ENCODE peak calls at places on chromosomes 7 and 10, in seven cellular contexts. One of them, this sample, is unnamed.
A peak's percentile ranks its signal among the peaks of the same experiment; 100 is the strongest.

GRCh38 chr7:79979437-79979836 is 155.2 kb upstream of the GNAI1 start:
- DNase-seq in AG08395: no peak
- DNase-seq in A172: no peak
- DNase-seq in adrenal gland: no peak
- DNase-seq in Right ventricle myocardium inferior: no peak
- DNase-seq in iris pigment epithelial cell: peak; percentile 94
- DNase-seq in T-helper 2 cell: no peak
- DNase-seq in this sample: no peak

GRCh38 chr7:22574756-22575517 is 74.9 kb upstream of the STEAP1B start:
- DNase-seq in AG08395: no peak
- DNase-seq in A172: no peak
- DNase-seq in adrenal gland: no peak
- DNase-seq in Right ventricle myocardium inferior: no peak
- DNase-seq in iris pigment epithelial cell: no peak
- DNase-seq in T-helper 2 cell: no peak
- DNase-seq in this sample: no peak

GRCh38 chr10:4177826-4178225 is 392.8 kb upstream of the KLF6 start:
- DNase-seq in AG08395: no peak
- DNase-seq in A172: no peak
- DNase-seq in adrenal gland: no peak
- DNase-seq in Right ventricle myocardium inferior: no peak
- DNase-seq in iris pigment epithelial cell: no peak
- DNase-seq in T-helper 2 cell: no peak
- DNase-seq in this sample: no peak

GRCh38 chr7:134470864-134471263 is 12.0 kb upstream of the AKR1B1 start:
- DNase-seq in AG08395: peak; percentile 23
- DNase-seq in A172: peak; percentile 76
- DNase-seq in adrenal gland: peak; percentile 57
- DNase-seq in Right ventricle myocardium inferior: no peak
- DNase-seq in iris pigment epithelial cell: peak; percentile 88
- DNase-seq in T-helper 2 cell: no peak
- DNase-seq in this sample: no peak

GRCh38 chr7:35366167-35367155 is 112.6 kb upstream of the TBX20 start:
- DNase-seq in AG08395: no peak
- DNase-seq in A172: no peak
- DNase-seq in adrenal gland: no peak
- DNase-seq in Right ventricle myocardium inferior: no peak
- DNase-seq in iris pigment epithelial cell: no peak
- DNase-seq in T-helper 2 cell: no peak
- DNase-seq in this sample: no peak

GRCh38 chr7:6106140-6106904 is 75.1 kb downstream of the ANKRD61 start:
- DNase-seq in AG08395: peak; percentile 2
- DNase-seq in A172: peak; percentile 46
- DNase-seq in adrenal gland: no peak
- DNase-seq in Right ventricle myocardium inferior: no peak
- DNase-seq in iris pigment epithelial cell: peak; percentile 55
- DNase-seq in T-helper 2 cell: peak; percentile 79
- DNase-seq in this sample: peak; percentile 32

GRCh38 chr7:102063736-102064135 is 222.9 kb upstream of the SH2B2 start:
- DNase-seq in AG08395: no peak
- DNase-seq in A172: peak; percentile 95
- DNase-seq in adrenal gland: no peak
- DNase-seq in Right ventricle myocardium inferior: no peak
- DNase-seq in iris pigment epithelial cell: peak; percentile 54
- DNase-seq in T-helper 2 cell: no peak
- DNase-seq in this sample: peak; percentile 86

GRCh38 chr10:57675125-57675524 is 592.6 kb downstream of the IPMK start:
- DNase-seq in AG08395: no peak
- DNase-seq in A172: no peak
- DNase-seq in adrenal gland: no peak
- DNase-seq in Right ventricle myocardium inferior: no peak
- DNase-seq in iris pigment epithelial cell: no peak
- DNase-seq in T-helper 2 cell: no peak
- DNase-seq in this sample: no peak

GRCh38 chr7:12315049-12315448 is 88.6 kb downstream of the VWDE start:
- DNase-seq in AG08395: no peak
- DNase-seq in A172: no peak
- DNase-seq in adrenal gland: no peak
- DNase-seq in Right ventricle myocardium inferior: no peak
- DNase-seq in iris pigment epithelial cell: peak; percentile 42
- DNase-seq in T-helper 2 cell: no peak
- DNase-seq in this sample: no peak

GRCh38 chr10:101453791-101454718 is 100.1 kb downstream of the BTRC start:
- DNase-seq in AG08395: no peak
- DNase-seq in A172: peak; percentile 47
- DNase-seq in adrenal gland: no peak
- DNase-seq in Right ventricle myocardium inferior: no peak
- DNase-seq in iris pigment epithelial cell: peak; percentile 55
- DNase-seq in T-helper 2 cell: peak; percentile 63
- DNase-seq in this sample: no peak

GRCh38 chr7:42831051-42831952 is 80.6 kb downstream of the C7orf25 start:
- DNase-seq in AG08395: peak; percentile 55
- DNase-seq in A172: peak; percentile 46
- DNase-seq in adrenal gland: peak; percentile 27
- DNase-seq in Right ventricle myocardium inferior: peak; percentile 50
- DNase-seq in iris pigment epithelial cell: peak; percentile 68
- DNase-seq in T-helper 2 cell: no peak
- DNase-seq in this sample: peak; percentile 41

GRCh38 chr10:63007112-63007511 is 126.0 kb upstream of the NRBF2 start:
- DNase-seq in AG08395: no peak
- DNase-seq in A172: no peak
- DNase-seq in adrenal gland: no peak
- DNase-seq in Right ventricle myocardium inferior: no peak
- DNase-seq in iris pigment epithelial cell: no peak
- DNase-seq in T-helper 2 cell: peak; percentile 88
- DNase-seq in this sample: no peak

GRCh38 chr10:92181575-92181974 is 109.3 kb downstream of the CPEB3 start:
- DNase-seq in AG08395: peak; percentile 2
- DNase-seq in A172: peak; percentile 2
- DNase-seq in adrenal gland: no peak
- DNase-seq in Right ventricle myocardium inferior: no peak
- DNase-seq in iris pigment epithelial cell: peak; percentile 12
- DNase-seq in T-helper 2 cell: no peak
- DNase-seq in this sample: no peak

GRCh38 chr7:17709127-17709526 is 231.2 kb downstream of the SNX13 start:
- DNase-seq in AG08395: no peak
- DNase-seq in A172: no peak
- DNase-seq in adrenal gland: no peak
- DNase-seq in Right ventricle myocardium inferior: no peak
- DNase-seq in iris pigment epithelial cell: no peak
- DNase-seq in T-helper 2 cell: no peak
- DNase-seq in this sample: no peak

GRCh38 chr10:124640538-124641231 is 103.5 kb downstream of the FAM53B start:
- DNase-seq in AG08395: no peak
- DNase-seq in A172: no peak
- DNase-seq in adrenal gland: no peak
- DNase-seq in Right ventricle myocardium inferior: peak; percentile 84
- DNase-seq in iris pigment epithelial cell: no peak
- DNase-seq in T-helper 2 cell: peak; percentile 17
- DNase-seq in this sample: no peak

GRCh38 chr10:4934391-4934987 is 28.7 kb upstream of the AKR1C1 start:
- DNase-seq in AG08395: no peak
- DNase-seq in A172: no peak
- DNase-seq in adrenal gland: no peak
- DNase-seq in Right ventricle myocardium inferior: no peak
- DNase-seq in iris pigment epithelial cell: no peak
- DNase-seq in T-helper 2 cell: no peak
- DNase-seq in this sample: no peak

GRCh38 chr7:30658471-30659074 is 23.7 kb downstream of the CRHR2 start:
- DNase-seq in AG08395: no peak
- DNase-seq in A172: no peak
- DNase-seq in adrenal gland: no peak
- DNase-seq in Right ventricle myocardium inferior: peak; percentile 4
- DNase-seq in iris pigment epithelial cell: no peak
- DNase-seq in T-helper 2 cell: no peak
- DNase-seq in this sample: no peak

GRCh38 chr7:47335557-47336177 is 246.2 kb downstream of the TNS3 start:
- DNase-seq in AG08395: no peak
- DNase-seq in A172: no peak
- DNase-seq in adrenal gland: no peak
- DNase-seq in Right ventricle myocardium inferior: no peak
- DNase-seq in iris pigment epithelial cell: no peak
- DNase-seq in T-helper 2 cell: no peak
- DNase-seq in this sample: no peak

GRCh38 chr7:40746841-40747556 is 612.2 kb downstream of the SUGCT start:
- DNase-seq in AG08395: peak; percentile 32
- DNase-seq in A172: no peak
- DNase-seq in adrenal gland: peak; percentile 45
- DNase-seq in Right ventricle myocardium inferior: no peak
- DNase-seq in iris pigment epithelial cell: no peak
- DNase-seq in T-helper 2 cell: no peak
- DNase-seq in this sample: no peak

GRCh38 chr10:24476913-24477312 is 246.8 kb downstream of the ARHGAP21 start:
- DNase-seq in AG08395: no peak
- DNase-seq in A172: no peak
- DNase-seq in adrenal gland: no peak
- DNase-seq in Right ventricle myocardium inferior: no peak
- DNase-seq in iris pigment epithelial cell: no peak
- DNase-seq in T-helper 2 cell: no peak
- DNase-seq in this sample: no peak

GRCh38 chr7:158073845-158074840 is 513.5 kb downstream of the PTPRN2 start:
- DNase-seq in AG08395: no peak
- DNase-seq in A172: no peak
- DNase-seq in adrenal gland: no peak
- DNase-seq in Right ventricle myocardium inferior: no peak
- DNase-seq in iris pigment epithelial cell: no peak
- DNase-seq in T-helper 2 cell: no peak
- DNase-seq in this sample: no peak

GRCh38 chr7:53904355-53904754 is 637.8 kb upstream of the VSTM2A start:
- DNase-seq in AG08395: no peak
- DNase-seq in A172: no peak
- DNase-seq in adrenal gland: no peak
- DNase-seq in Right ventricle myocardium inferior: no peak
- DNase-seq in iris pigment epithelial cell: no peak
- DNase-seq in T-helper 2 cell: no peak
- DNase-seq in this sample: no peak